ENCODE peak calls at places on chromosomes 4 and X, in nine cellular contexts. Z, W, A, Y, D, S, Q, V and I are unnamed samples.

GRCh38 chrX:119376312-119376711 is 22.8 kb upstream of the SLC25A43 start:
- DNase-seq in Q (no peak), Y (no peak), V (no peak), D (no peak), A (no peak), S (no peak), W (no peak), Z (no peak), I (no peak)

GRCh38 chrX:104310084-104310483 is 55.4 kb upstream of the ESX1 start:
- DNase-seq in Y (peak; percentile 36), D (no peak), W (no peak), Z (no peak), A (no peak), Q (no peak), V (peak; percentile 54), S (peak; percentile 51), I (peak; percentile 7)

GRCh38 chr4:169033660-169034059 is 23.6 kb upstream of the CBR4 start:
- DNase-seq in Q (peak; percentile 10), A (no peak), D (no peak), Y (peak; percentile 10), W (no peak), V (no peak), S (no peak), Z (peak; percentile 19), I (peak; percentile 51)

GRCh38 chr4:165931741-165932140 is 58.7 kb downstream of the TLL1 start:
- DNase-seq in Y (no peak), V (no peak), W (no peak), A (no peak), S (no peak), Z (no peak), Q (no peak), D (no peak), I (no peak)

GRCh38 chr4:27218013-27218412 is 357.4 kb downstream of the STIM2 start:
- DNase-seq in Z (no peak), V (no peak), Y (no peak), W (no peak), S (no peak), Q (no peak), D (no peak), A (no peak), I (no peak)

GRCh38 chr4:145886871-145887240 is 51.8 kb downstream of the ZNF827 start:
- DNase-seq in S (no peak), W (no peak), V (no peak), A (no peak), Z (no peak), Q (no peak), Y (no peak), D (no peak), I (no peak)

GRCh38 chr4:53066155-53066554 is 204.0 kb downstream of the RASL11B start:
- DNase-seq in W (no peak), A (no peak), V (no peak), D (no peak), Q (no peak), Z (no peak), Y (no peak), S (no peak), I (no peak)

GRCh38 chr4:108210989-108211725 is 42.4 kb upstream of the LEF1 start:
- DNase-seq in V (no peak), Q (peak; percentile 43), Y (no peak), Z (no peak), D (no peak), S (no peak), W (no peak), A (no peak), I (no peak)

GRCh38 chr4:55851885-55852284 is 1.6 kb upstream of the EXOC1 start:
- DNase-seq in D (no peak), A (no peak), Y (no peak), Z (peak; percentile 33), Q (no peak), V (no peak), S (no peak), W (no peak), I (no peak)